ENCODE peak calls at places on chromosomes 1 and 21, in ten cellular contexts. R, W, E, G, N, Z, M, I, V and Q are unnamed samples.

GRCh38 chr1:102550729-102551384 is 554.1 kb upstream of the OLFM3 start:
- DNase-seq in R (no peak), W (peak), E (no peak), G (peak), N (no peak), Z (peak), M (no peak), I (peak), V (no peak), Q (no peak)

GRCh38 chr1:158323866-158324265 is 7.5 kb downstream of the CD1B start:
- DNase-seq in R (no peak), W (no peak), E (no peak), G (no peak), N (no peak), Z (no peak), M (no peak), I (no peak), V (no peak), Q (no peak)

GRCh38 chr1:189220750-189221149 is 1256.9 kb downstream of the BRINP3 start:
- DNase-seq in R (no peak), W (peak), E (no peak), G (no peak), N (no peak), Z (no peak), M (no peak), I (no peak), V (no peak), Q (no peak)

GRCh38 chr1:91582431-91582921 is 81.8 kb downstream of the CDC7 start:
- DNase-seq in R (no peak), W (no peak), E (no peak), G (peak), N (peak), Z (peak), M (no peak), I (peak), V (no peak), Q (peak)

GRCh38 chr1:28176492-28177470 is at the start of gene PTAFR:
- DNase-seq in R (peak), W (no peak), E (no peak), G (no peak), N (no peak), Z (no peak), M (no peak), I (no peak), V (peak), Q (no peak)

GRCh38 chr21:38954450-38955059 is 148.8 kb downstream of the ETS2 start:
- DNase-seq in R (peak), W (no peak), E (no peak), G (no peak), N (no peak), Z (no peak), M (no peak), I (no peak), V (no peak), Q (no peak)

GRCh38 chr1:92695104-92695503 is 89.8 kb downstream of the EVI5 start:
- DNase-seq in R (no peak), W (no peak), E (no peak), G (no peak), N (no peak), Z (no peak), M (no peak), I (no peak), V (no peak), Q (no peak)

GRCh38 chr1:231460614-231461013 is 38.5 kb upstream of the EGLN1 start:
- DNase-seq in R (peak), W (no peak), E (no peak), G (peak), N (no peak), Z (peak), M (no peak), I (peak), V (no peak), Q (no peak)

GRCh38 chr21:33383056-33383888 is 19.9 kb upstream of the IFNGR2 start:
- DNase-seq in R (peak), W (no peak), E (no peak), G (peak), N (no peak), Z (peak), M (no peak), I (peak), V (peak), Q (peak)

GRCh38 chr1:173202430-173203145 is 4.5 kb downstream of the TNFSF4 start:
- DNase-seq in R (peak), W (peak), E (no peak), G (peak), N (peak), Z (peak), M (peak), I (peak), V (no peak), Q (peak)

GRCh38 chr1:58780586-58781452 is 3.0 kb downstream of the JUN start:
- DNase-seq in R (no peak), W (no peak), E (no peak), G (no peak), N (no peak), Z (peak), M (no peak), I (peak), V (no peak), Q (no peak)

GRCh38 chr1:93758842-93759515 is 77.3 kb upstream of the BCAR3 start:
- DNase-seq in R (no peak), W (no peak), E (no peak), G (peak), N (peak), Z (peak), M (no peak), I (peak), V (peak), Q (no peak)

GRCh38 chr1:21510885-21511578 is 1.8 kb downstream of the ALPL start:
- DNase-seq in R (no peak), W (no peak), E (no peak), G (no peak), N (no peak), Z (peak), M (no peak), I (no peak), V (no peak), Q (no peak)

DNA sequence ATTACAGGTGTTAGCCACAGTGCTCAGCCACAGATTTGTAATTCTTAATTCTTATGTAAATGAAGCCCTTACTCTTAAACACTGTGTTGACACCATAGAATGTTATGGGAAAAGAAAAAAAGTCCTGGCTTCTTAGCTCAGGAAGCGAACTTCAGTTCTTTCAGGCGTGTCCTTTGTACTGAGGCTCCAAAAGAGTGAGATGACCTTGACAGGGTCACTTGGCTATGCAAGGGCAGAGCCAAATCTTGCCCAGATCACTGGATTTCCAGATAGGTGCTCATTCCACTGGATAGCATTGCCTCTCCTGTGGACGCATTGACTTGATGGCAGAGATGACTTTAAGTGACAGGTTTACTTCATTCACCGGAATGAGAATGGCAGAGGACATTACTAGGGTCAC is 4.8 kb downstream of the NFYC start:
- DNase-seq in R (no peak), W (no peak), E (no peak), G (no peak), N (no peak), Z (no peak), M (no peak), I (no peak), V (no peak), Q (no peak)
- H3K4me3 ChIP-seq in R (no peak), W (no peak), E (no peak), G (no peak), N (no peak), Z (no peak), M (no peak), I (no peak), V (no peak), Q (no peak)

GRCh38 chr1:19735419-19736127 is 64.1 kb downstream of the TMCO4 start:
- DNase-seq in R (peak), W (peak), E (peak), G (peak), N (peak), Z (peak), M (no peak), I (peak), V (peak), Q (no peak)

GRCh38 chr1:19738669-19739068 is 61.0 kb downstream of the TMCO4 start:
- DNase-seq in R (no peak), W (no peak), E (no peak), G (no peak), N (no peak), Z (no peak), M (no peak), I (no peak), V (no peak), Q (no peak)

GRCh38 chr1:19738106-19738505 is 61.6 kb downstream of the TMCO4 start:
- DNase-seq in R (no peak), W (no peak), E (no peak), G (no peak), N (no peak), Z (no peak), M (no peak), I (no peak), V (no peak), Q (no peak)

GRCh38 chr1:19739628-19740027 is 60.1 kb downstream of the TMCO4 start:
- DNase-seq in R (no peak), W (no peak), E (no peak), G (no peak), N (no peak), Z (no peak), M (no peak), I (no peak), V (no peak), Q (no peak)

GRCh38 chr1:19737413-19737812 is 62.3 kb downstream of the TMCO4 start:
- DNase-seq in R (no peak), W (no peak), E (no peak), G (peak), N (no peak), Z (no peak), M (no peak), I (peak), V (no peak), Q (no peak)
- TF ChIP-seq CTCF in R (no peak), W (no peak), E (no peak), G (no peak), N (peak), Z (peak), M (no peak), I (peak), V (no peak), Q (peak)

GRCh38 chr1:180544050-180544449 is 14.7 kb upstream of the OVAAL start:
- DNase-seq in R (no peak), W (no peak), E (no peak), G (no peak), N (no peak), Z (no peak), M (no peak), I (no peak), V (no peak), Q (no peak)
- H3K4me3 ChIP-seq in R (no peak), W (no peak), E (no peak), G (no peak), N (no peak), Z (no peak), M (no peak), I (no peak), V (no peak), Q (no peak)

GRCh38 chr1:35443768-35444518 is 113.3 kb downstream of the KIAA0319L start:
- DNase-seq in R (no peak), W (peak), E (no peak), G (peak), N (no peak), Z (peak), M (no peak), I (no peak), V (no peak), Q (no peak)
- TF ChIP-seq CTCF in R (no peak), W (peak), E (no peak), G (peak), N (no peak), Z (peak), M (no peak), I (peak), V (no peak), Q (no peak)

GRCh38 chr1:207342351-207342750 is 20.9 kb downstream of the CD55 start:
- DNase-seq in R (no peak), W (no peak), E (no peak), G (peak), N (no peak), Z (peak), M (no peak), I (no peak), V (no peak), Q (no peak)
- H3K4me3 ChIP-seq in R (no peak), W (no peak), E (no peak), G (no peak), N (no peak), Z (no peak), M (no peak), I (no peak), V (no peak), Q (no peak)

GRCh38 chr21:42466700-42467612 is 29.1 kb downstream of the RSPH1 start:
- DNase-seq in R (peak), W (peak), E (no peak), G (no peak), N (no peak), Z (peak), M (no peak), I (peak), V (no peak), Q (no peak)
- TF ChIP-seq CTCF in R (peak), W (peak), E (no peak), G (no peak), N (peak), Z (peak), M (no peak), I (peak), V (no peak), Q (peak)